ENCODE peak calls at places on chromosomes 4 and X, in four cellular contexts. K, C, Z and G are unnamed samples.

GRCh38 chrX:150429577-150429976 is 66.5 kb downstream of the MAMLD1 start:
- DNase-seq in C (peak), Z (no peak), K (peak), G (peak)

GRCh38 chrX:1582686-1583437 is 8.5 kb upstream of the AKAP17A start:
- DNase-seq in K (no peak), Z (no peak), C (peak), G (no peak)

GRCh38 chr4:111334356-111334755 is 711.5 kb upstream of the PITX2 start:
- DNase-seq in Z (no peak), K (no peak), C (no peak), G (no peak)

GRCh38 chr4:91212140-91212681 is 1085.0 kb downstream of the CCSER1 start:
- DNase-seq in C (no peak), Z (no peak), K (no peak), G (no peak)

GRCh38 chr4:79599691-79600090 is 191.7 kb upstream of the GK2 start:
- DNase-seq in K (no peak), C (no peak), Z (no peak), G (no peak)

GRCh38 chr4:139641218-139641617 is 24.4 kb upstream of the MGST2 start:
- DNase-seq in K (no peak), C (peak), Z (no peak), G (no peak)

GRCh38 chrX:133444196-133444595 is 28.9 kb upstream of the GPC4 start:
- DNase-seq in K (no peak), Z (no peak), C (no peak), G (no peak)

GRCh38 chr4:70624226-70624793 is 4.2 kb upstream of the ENAM start:
- DNase-seq in C (no peak), K (no peak), Z (no peak), G (no peak)

GRCh38 chr4:866068-866760 is 40.3 kb upstream of the CPLX1 start:
- DNase-seq in K (no peak), Z (no peak), C (no peak), G (no peak)

GRCh38 chr4:10460313-10461047 is 3.3 kb upstream of the ZNF518B start:
- DNase-seq in K (no peak), C (no peak), Z (no peak), G (no peak)

GRCh38 chr4:39715788-39716187 is 17.9 kb downstream of the UBE2K start:
- DNase-seq in C (no peak), K (no peak), Z (no peak), G (no peak)

GRCh38 chrX:20383487-20383886 is 116.8 kb upstream of the RPS6KA3 start:
- DNase-seq in C (no peak), K (no peak), Z (no peak), G (no peak)

GRCh38 chrX:9888953-9889470 is 78.1 kb upstream of the CLDN34 start:
- DNase-seq in K (no peak), C (no peak), Z (no peak), G (no peak)

GRCh38 chr4:22677780-22678179 is 15.0 kb upstream of the GBA3 start:
- DNase-seq in C (no peak), K (no peak), Z (no peak), G (no peak)

GRCh38 chr4:94890579-94890978 is 132.8 kb downstream of the BMPR1B start:
- DNase-seq in Z (no peak), C (no peak), K (no peak), G (no peak)

GRCh38 chr4:151950993-151951726 is 190.4 kb upstream of the GATB start:
- DNase-seq in Z (no peak), C (peak), K (no peak), G (no peak)

GRCh38 chr4:40998680-40999358 is 215.5 kb downstream of the APBB2 start:
- DNase-seq in Z (no peak), K (no peak), C (peak), G (no peak)

GRCh38 chrX:1423215-1423614 is 29.5 kb downstream of the ASMTL start:
- DNase-seq in C (no peak), K (no peak), Z (no peak), G (no peak)

GRCh38 chrX:131728295-131729145 is 184.6 kb downstream of the OR13H1 start:
- DNase-seq in C (peak), Z (no peak), K (no peak), G (no peak)

GRCh38 chr4:3612934-3613333 is 80.7 kb upstream of the LRPAP1 start:
- DNase-seq in Z (no peak), K (no peak), C (no peak), G (no peak)

GRCh38 chr4:6236816-6237390 is 32.7 kb upstream of the WFS1 start:
- DNase-seq in Z (no peak), C (no peak), K (no peak), G (no peak)

GRCh38 chr4:15234101-15234500 is 193.7 kb upstream of the C1QTNF7 start:
- DNase-seq in Z (no peak), K (peak), C (peak), G (no peak)

GRCh38 chr4:141416677-141417363 is 196.1 kb downstream of the ZNF330 start:
- DNase-seq in C (peak), Z (no peak), K (no peak), G (no peak)

GRCh38 chr4:47668810-47669408 is 169.0 kb downstream of the CORIN start:
- DNase-seq in Z (no peak), K (peak), C (peak), G (no peak)

GRCh38 chr4:96912731-96913130 is 1072.8 kb downstream of the PDHA2 start:
- DNase-seq in C (no peak), Z (no peak), K (no peak), G (no peak)

DNA sequence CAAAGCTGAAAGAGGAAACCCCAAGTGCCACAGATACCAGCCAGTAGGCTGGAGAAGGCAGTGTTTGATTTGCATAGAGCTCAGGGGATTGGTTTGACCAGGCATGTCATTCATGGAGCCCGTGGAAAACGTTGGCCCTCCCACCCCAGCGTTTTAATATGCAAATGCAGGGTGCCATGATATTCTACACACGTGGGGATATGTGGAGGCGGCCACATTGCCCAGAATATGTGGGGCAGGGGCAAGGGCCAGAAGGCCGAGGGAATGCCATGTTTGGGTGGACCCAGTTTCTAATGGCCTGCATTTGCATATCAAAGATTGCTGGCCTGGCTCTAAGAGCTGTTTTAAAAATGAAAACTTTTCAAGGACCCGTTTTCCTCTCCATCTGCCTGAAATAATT is 71.1 kb downstream of the MAP9 start:
- DNase-seq in Z (no peak), C (no peak), K (no peak), G (no peak)
- TF ChIP-seq CTCF in Z (no peak), C (no peak), K (no peak), G (no peak)

DNA sequence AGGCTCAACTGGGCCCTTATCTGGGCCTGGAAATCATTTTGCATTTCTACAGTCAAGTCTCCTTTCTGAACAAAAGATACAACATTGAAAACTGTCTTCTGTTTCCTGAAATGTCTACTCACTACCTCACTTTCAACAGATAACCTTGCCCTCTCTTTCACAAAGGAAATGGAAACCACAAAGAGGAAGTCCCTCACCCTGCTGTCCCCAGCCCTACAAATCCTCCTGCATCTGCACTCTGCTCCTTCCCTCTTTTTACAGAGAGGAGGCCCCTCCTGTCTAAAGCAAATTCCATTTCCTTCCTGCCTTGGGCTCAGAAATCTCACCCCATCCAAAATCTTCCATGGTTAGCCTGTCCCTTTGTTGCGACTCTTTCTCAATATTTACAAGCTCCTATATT is 24.8 kb upstream of the CYBB start:
- DNase-seq in C (no peak), Z (no peak), K (no peak), G (no peak)
- H3K4me3 ChIP-seq in C (no peak), Z (no peak), K (no peak), G (no peak)

GRCh38 chr4:53804719-53805118 is 213.4 kb upstream of the LNX1 start:
- DNase-seq in K (no peak), Z (no peak), C (peak), G (no peak)
- TF ChIP-seq CTCF in K (peak), Z (peak), C (peak), G (peak)

GRCh38 chrX:107451754-107452153 is 2.3 kb downstream of the FRMPD3 start:
- DNase-seq in K (no peak), C (no peak), Z (no peak), G (no peak)

GRCh38 chrX:107450823-107451509 is 1.5 kb downstream of the FRMPD3 start:
- DNase-seq in K (no peak), Z (no peak), C (peak), G (no peak)

GRCh38 chrX:107449490-107450175 is at the start of gene FRMPD3:
- DNase-seq in K (no peak), C (no peak), Z (no peak), G (no peak)

GRCh38 chrX:107447642-107448041 is 1.8 kb upstream of the FRMPD3 start:
- DNase-seq in C (peak), Z (no peak), K (no peak), G (no peak)

DNA sequence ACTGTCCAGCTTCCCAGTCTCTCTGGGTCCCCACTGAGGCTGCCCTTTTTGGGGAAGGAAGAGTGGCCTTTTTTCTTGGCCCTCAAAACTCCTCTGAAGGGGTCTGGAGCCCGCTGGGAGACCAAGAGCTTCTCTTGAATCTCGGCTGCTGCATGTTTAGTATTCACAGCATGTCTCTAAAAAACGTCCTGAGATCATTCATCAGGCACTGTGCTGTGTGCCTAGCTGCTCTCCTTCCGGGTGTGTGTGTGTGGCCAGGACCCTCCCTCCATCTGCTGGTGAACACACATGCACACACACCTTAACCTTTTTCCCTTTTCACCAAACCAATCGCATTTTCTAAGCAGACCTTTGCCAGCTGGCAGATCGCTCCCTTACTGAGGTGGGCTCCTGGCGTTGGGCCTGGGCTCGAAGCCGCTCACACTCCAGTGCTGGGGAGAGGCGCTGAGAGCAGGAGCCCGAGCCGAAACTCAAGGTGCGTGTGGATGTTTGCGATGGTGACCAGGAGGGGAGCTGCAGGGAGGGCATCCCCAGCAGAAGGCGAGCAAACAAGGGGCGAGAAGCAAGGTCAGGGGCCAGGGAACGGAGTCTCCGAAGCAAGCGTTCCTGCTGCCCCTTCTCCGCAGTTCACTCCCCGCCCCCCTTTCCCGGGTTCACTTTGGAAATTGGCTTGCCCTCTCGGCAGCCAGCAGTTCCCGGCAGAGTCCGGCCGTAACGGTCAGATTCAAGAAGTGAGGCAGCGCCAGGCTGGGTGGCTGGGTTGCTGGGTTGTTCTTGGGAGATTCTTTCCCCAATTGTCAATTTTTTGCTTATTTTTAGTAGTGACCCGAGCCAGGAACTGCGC is 605 bp upstream of the FRMPD3 start:
- DNase-seq in Z (no peak), K (no peak), C (no peak), G (no peak)
- H3K4me3 ChIP-seq in Z (peak), K (no peak), C (peak), G (peak)

DNA sequence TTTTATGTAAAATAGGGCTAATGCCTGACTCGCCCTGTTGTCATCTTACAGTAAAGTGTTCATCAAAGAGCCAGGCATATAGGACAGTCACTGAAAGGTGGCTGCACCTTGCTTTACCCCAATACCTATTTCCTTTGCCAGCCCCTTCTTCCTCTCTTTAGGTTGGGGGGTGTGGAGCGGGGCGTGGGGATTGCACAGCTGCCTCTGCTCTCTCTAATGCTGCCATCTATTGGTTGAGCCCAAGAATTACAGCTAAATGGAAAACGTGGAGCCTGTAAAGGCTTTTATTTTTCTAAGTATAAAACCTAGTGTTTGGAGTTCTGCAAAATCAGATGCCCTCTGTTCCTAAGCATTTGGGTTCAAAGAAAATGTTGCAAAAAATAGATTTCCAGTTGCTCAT is 47.7 kb downstream of the ATG4A start:
- DNase-seq in K (no peak), C (peak), Z (no peak), G (no peak)
- TF ChIP-seq CTCF in K (peak), C (peak), Z (peak), G (peak)

GRCh38 chrX:103686199-103687072 is at the start of gene MORF4L2:
- DNase-seq in C (peak), Z (peak), K (peak), G (peak)
- H3K4me3 ChIP-seq in C (peak), Z (peak), K (peak), G (peak)

GRCh38 chr4:180189639-180190038 is 2053.6 kb upstream of the TENM3 start:
- DNase-seq in K (no peak), C (no peak), Z (no peak), G (no peak)
- TF ChIP-seq CTCF in K (no peak), C (no peak), Z (no peak), G (no peak)

GRCh38 chr4:137370206-137370633 is 162.1 kb downstream of the PCDH18 start:
- DNase-seq in Z (no peak), K (no peak), C (peak), G (no peak)
- H3K4me3 ChIP-seq in Z (no peak), K (no peak), C (no peak), G (no peak)

GRCh38 chr4:112651641-112652040 is 14.7 kb downstream of the LARP7 start:
- DNase-seq in C (no peak), K (no peak), Z (no peak), G (no peak)
- TF ChIP-seq CTCF in C (no peak), K (no peak), Z (no peak), G (no peak)